ENCODE peak calls at places on chromosomes 1 and 21, in five cellular contexts. One of them, this sample, is unnamed.
A peak's percentile ranks its signal among the peaks of the same experiment; 100 is the strongest.

GRCh38 chr1:237890822-237891221 is at the start of gene ZP4:
- DNase-seq in fibroblast of pulmonary artery: no peak
- DNase-seq in DND-41: no peak
- DNase-seq in CD8-positive, alpha-beta memory T cell: no peak
- DNase-seq in kidney: no peak
- DNase-seq in this sample: no peak

GRCh38 chr1:226763741-226764264 is 24.7 kb upstream of the ITPKB start:
- DNase-seq in fibroblast of pulmonary artery: peak; percentile 89
- DNase-seq in DND-41: no peak
- DNase-seq in CD8-positive, alpha-beta memory T cell: no peak
- DNase-seq in kidney: no peak
- DNase-seq in this sample: peak; percentile 79

GRCh38 chr21:26709090-26709489 is 136.0 kb upstream of the CYYR1 start:
- DNase-seq in fibroblast of pulmonary artery: no peak
- DNase-seq in DND-41: no peak
- DNase-seq in CD8-positive, alpha-beta memory T cell: no peak
- DNase-seq in kidney: no peak
- DNase-seq in this sample: peak; percentile 52

GRCh38 chr1:192104852-192105251 is 53.4 kb upstream of the RGS18 start:
- DNase-seq in fibroblast of pulmonary artery: peak; percentile 83
- DNase-seq in DND-41: no peak
- DNase-seq in CD8-positive, alpha-beta memory T cell: no peak
- DNase-seq in kidney: no peak
- DNase-seq in this sample: peak; percentile 37

GRCh38 chr1:218361298-218362065 is 16.3 kb downstream of the TGFB2 start:
- DNase-seq in fibroblast of pulmonary artery: peak; percentile 79
- DNase-seq in DND-41: no peak
- DNase-seq in CD8-positive, alpha-beta memory T cell: no peak
- DNase-seq in kidney: no peak
- DNase-seq in this sample: peak; percentile 79

GRCh38 chr1:2636733-2637132 is 3.9 kb upstream of the MMEL1 start:
- DNase-seq in fibroblast of pulmonary artery: no peak
- DNase-seq in DND-41: no peak
- DNase-seq in CD8-positive, alpha-beta memory T cell: no peak
- DNase-seq in kidney: no peak
- DNase-seq in this sample: no peak

GRCh38 chr21:32088471-32088870 is 190.4 kb downstream of the MIS18A start:
- DNase-seq in fibroblast of pulmonary artery: no peak
- DNase-seq in DND-41: no peak
- DNase-seq in CD8-positive, alpha-beta memory T cell: no peak
- DNase-seq in kidney: no peak
- DNase-seq in this sample: no peak

GRCh38 chr1:37741130-37741529 is 23.8 kb downstream of the EPHA10 start:
- DNase-seq in fibroblast of pulmonary artery: peak; percentile 59
- DNase-seq in DND-41: no peak
- DNase-seq in CD8-positive, alpha-beta memory T cell: no peak
- DNase-seq in kidney: no peak
- DNase-seq in this sample: no peak

GRCh38 chr1:25707280-25708016 is 90.9 kb downstream of the MAN1C1 start:
- DNase-seq in fibroblast of pulmonary artery: no peak
- DNase-seq in DND-41: no peak
- DNase-seq in CD8-positive, alpha-beta memory T cell: no peak
- DNase-seq in kidney: no peak
- DNase-seq in this sample: peak; percentile 50

GRCh38 chr1:180116964-180117763 is 37.5 kb upstream of the QSOX1 start:
- DNase-seq in fibroblast of pulmonary artery: peak; percentile 73
- DNase-seq in DND-41: no peak
- DNase-seq in CD8-positive, alpha-beta memory T cell: no peak
- DNase-seq in kidney: no peak
- DNase-seq in this sample: no peak

GRCh38 chr1:179121159-179121938 is 39.5 kb downstream of the TOR3A start:
- DNase-seq in fibroblast of pulmonary artery: peak; percentile 69
- DNase-seq in DND-41: peak; percentile 15
- DNase-seq in CD8-positive, alpha-beta memory T cell: peak; percentile 15
- DNase-seq in kidney: no peak
- DNase-seq in this sample: peak; percentile 21

GRCh38 chr1:166947398-166948043 is 27.8 kb downstream of the ILDR2 start:
- DNase-seq in fibroblast of pulmonary artery: peak; percentile 41
- DNase-seq in DND-41: no peak
- DNase-seq in CD8-positive, alpha-beta memory T cell: peak; percentile 9
- DNase-seq in kidney: peak; percentile 86
- DNase-seq in this sample: peak; percentile 60

GRCh38 chr1:162177126-162177525 is 107.6 kb downstream of the NOS1AP start:
- DNase-seq in fibroblast of pulmonary artery: no peak
- DNase-seq in DND-41: no peak
- DNase-seq in CD8-positive, alpha-beta memory T cell: no peak
- DNase-seq in kidney: no peak
- DNase-seq in this sample: peak; percentile 18

GRCh38 chr1:201261771-201262547 is 21.3 kb upstream of the PKP1 start:
- DNase-seq in fibroblast of pulmonary artery: no peak
- DNase-seq in DND-41: no peak
- DNase-seq in CD8-positive, alpha-beta memory T cell: no peak
- DNase-seq in kidney: peak; percentile 52
- DNase-seq in this sample: no peak

GRCh38 chr1:60835649-60836048 is 246.7 kb upstream of the NFIA start:
- DNase-seq in fibroblast of pulmonary artery: no peak
- DNase-seq in DND-41: no peak
- DNase-seq in CD8-positive, alpha-beta memory T cell: no peak
- DNase-seq in kidney: no peak
- DNase-seq in this sample: no peak

GRCh38 chr1:186568221-186568620 is 107.3 kb upstream of the PDC start:
- DNase-seq in fibroblast of pulmonary artery: no peak
- DNase-seq in DND-41: no peak
- DNase-seq in CD8-positive, alpha-beta memory T cell: no peak
- DNase-seq in kidney: no peak
- DNase-seq in this sample: no peak

GRCh38 chr21:33019516-33019884 is 6.2 kb upstream of the OLIG2 start:
- DNase-seq in fibroblast of pulmonary artery: no peak
- DNase-seq in DND-41: no peak
- DNase-seq in CD8-positive, alpha-beta memory T cell: no peak
- DNase-seq in kidney: no peak
- DNase-seq in this sample: no peak

GRCh38 chr1:6776895-6777294 is 8.4 kb upstream of the CAMTA1 start:
- DNase-seq in fibroblast of pulmonary artery: no peak
- DNase-seq in DND-41: no peak
- DNase-seq in CD8-positive, alpha-beta memory T cell: no peak
- DNase-seq in kidney: no peak
- DNase-seq in this sample: no peak

GRCh38 chr1:233105225-233105624 is 154.8 kb downstream of the NTPCR start:
- DNase-seq in fibroblast of pulmonary artery: peak; percentile 63
- DNase-seq in DND-41: no peak
- DNase-seq in CD8-positive, alpha-beta memory T cell: no peak
- DNase-seq in kidney: no peak
- DNase-seq in this sample: no peak

GRCh38 chr1:235992868-235993267 is 72.0 kb downstream of the NID1 start:
- DNase-seq in fibroblast of pulmonary artery: no peak
- DNase-seq in DND-41: no peak
- DNase-seq in CD8-positive, alpha-beta memory T cell: no peak
- DNase-seq in kidney: no peak
- DNase-seq in this sample: no peak
- H3K4me3 ChIP-seq in fibroblast of pulmonary artery: no peak overlapping the region
- H3K4me3 ChIP-seq in DND-41: no peak overlapping the region
- H3K4me3 ChIP-seq in CD8-positive, alpha-beta memory T cell: no peak overlapping the region
- H3K4me3 ChIP-seq in kidney: no peak overlapping the region
- H3K4me3 ChIP-seq in this sample: no peak overlapping the region

DNA sequence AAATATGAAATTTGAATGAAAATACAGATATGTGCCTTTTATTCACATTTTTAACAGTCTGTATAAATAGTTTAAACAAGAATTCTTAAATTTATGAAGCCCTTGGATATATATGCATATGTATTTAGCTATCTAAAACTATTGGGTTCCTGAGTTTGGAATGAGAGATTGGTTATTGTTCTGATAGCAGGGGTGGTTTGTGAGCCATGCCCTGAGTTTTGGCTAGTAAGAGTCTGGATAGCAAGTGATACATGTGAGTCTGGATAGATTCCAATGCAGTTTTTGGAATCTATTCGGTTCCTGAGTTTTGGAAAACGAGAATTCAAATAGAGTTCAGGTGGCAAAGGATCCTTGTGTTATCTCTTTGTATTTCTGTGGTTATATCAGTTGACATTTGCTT is 2.8 kb downstream of the MAN1A2 start:
- DNase-seq in fibroblast of pulmonary artery: no peak
- DNase-seq in DND-41: no peak
- DNase-seq in CD8-positive, alpha-beta memory T cell: no peak
- DNase-seq in kidney: no peak
- DNase-seq in this sample: peak; percentile 25
- H3K4me3 ChIP-seq in fibroblast of pulmonary artery: peak overlapping the region; percentile 74
- H3K4me3 ChIP-seq in DND-41: peak overlapping the region; percentile 79
- H3K4me3 ChIP-seq in CD8-positive, alpha-beta memory T cell: peak overlapping the region; percentile 22
- H3K4me3 ChIP-seq in kidney: peak overlapping the region; percentile 84
- H3K4me3 ChIP-seq in this sample: peak overlapping the region; percentile 65

DNA sequence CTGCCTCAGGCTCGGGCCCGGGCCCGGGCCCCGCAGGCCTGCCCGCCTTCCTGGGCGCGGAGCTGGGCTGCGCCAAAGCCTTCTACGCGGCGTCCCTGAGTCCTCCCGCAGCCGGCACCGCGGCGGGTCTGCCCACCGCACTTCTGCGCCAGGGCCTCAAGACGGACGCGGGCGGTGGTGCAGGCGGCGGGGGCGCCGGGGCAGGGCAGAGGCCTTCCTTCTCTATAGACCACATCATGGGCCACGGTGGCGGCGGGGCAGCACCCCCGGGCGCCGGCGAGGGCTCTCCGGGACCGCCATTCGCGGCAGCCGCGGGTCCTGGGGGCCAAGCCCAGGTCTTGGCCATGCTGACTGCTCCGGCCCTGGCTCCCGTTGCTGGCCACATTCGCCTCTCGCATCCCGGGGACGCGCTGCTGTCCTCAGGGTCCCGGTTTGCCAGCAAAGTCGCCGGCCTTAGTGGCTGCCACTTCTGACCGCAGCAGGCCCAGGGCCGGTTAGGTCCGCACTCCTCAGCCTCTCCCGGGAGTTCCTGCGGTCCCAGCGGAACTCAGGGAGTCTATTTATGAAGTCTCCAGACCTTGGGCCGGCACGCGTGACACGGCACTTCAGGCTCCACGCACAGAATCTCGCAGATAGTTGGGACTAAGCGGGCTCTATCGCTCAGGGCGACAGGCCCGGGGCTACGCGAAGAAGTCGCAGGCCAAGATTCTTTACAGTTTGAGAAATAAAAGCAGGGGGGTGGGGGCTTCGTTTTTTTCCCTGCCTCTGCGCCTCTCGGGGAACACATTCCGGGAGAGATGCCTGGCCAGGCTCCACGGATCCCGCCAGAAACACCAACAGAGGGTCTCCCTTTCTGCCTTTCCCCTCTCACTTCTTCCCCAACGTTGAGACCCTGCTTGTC is 1.6 kb downstream of the FOXD2 start:
- DNase-seq in fibroblast of pulmonary artery: no peak
- DNase-seq in DND-41: no peak
- DNase-seq in CD8-positive, alpha-beta memory T cell: peak; percentile 20
- DNase-seq in kidney: no peak
- DNase-seq in this sample: no peak
- H3K4me3 ChIP-seq in fibroblast of pulmonary artery: no peak overlapping the region
- H3K4me3 ChIP-seq in DND-41: no peak overlapping the region
- H3K4me3 ChIP-seq in CD8-positive, alpha-beta memory T cell: no peak overlapping the region
- H3K4me3 ChIP-seq in kidney: peak overlapping the region; percentile 44
- H3K4me3 ChIP-seq in this sample: no peak overlapping the region

GRCh38 chr1:154327466-154328317 is 2.4 kb downstream of the ATP8B2 start:
- DNase-seq in fibroblast of pulmonary artery: no peak
- DNase-seq in DND-41: peak; percentile 74
- DNase-seq in CD8-positive, alpha-beta memory T cell: no peak
- DNase-seq in kidney: no peak
- DNase-seq in this sample: no peak
- H3K4me3 ChIP-seq in fibroblast of pulmonary artery: peak overlapping the region; percentile 35
- H3K4me3 ChIP-seq in DND-41: peak overlapping the region; percentile 69
- H3K4me3 ChIP-seq in CD8-positive, alpha-beta memory T cell: peak overlapping the region; percentile 53
- H3K4me3 ChIP-seq in kidney: peak overlapping the region; percentile 65
- H3K4me3 ChIP-seq in this sample: peak overlapping the region; percentile 43